ENCODE peak calls at places on chromosomes 16 and 17, in five cellular contexts. B is ELF-1, F is left ventricle myocardium inferior, P is ascending aorta, A is Panc1. O is an unnamed sample.

GRCh38 chr16:14172200-14172805 is 101.2 kb downstream of the MRTFB start:
- DNase-seq in F (no peak), A (no peak), B (no peak), P (no peak), O (no peak)

GRCh38 chr17:36703860-36704266 is 102.5 kb downstream of the MRM1 start:
- DNase-seq in P (no peak), F (peak; percentile 39), B (peak; percentile 86), A (no peak), O (no peak)

GRCh38 chr17:75740215-75740614 is 19.0 kb downstream of the ITGB4 start:
- DNase-seq in A (no peak), P (no peak), B (no peak), F (no peak), O (no peak)

GRCh38 chr17:60065136-60065535 is 13.6 kb downstream of the HEATR6 start:
- DNase-seq in A (no peak), B (no peak), P (no peak), F (no peak), O (no peak)

GRCh38 chr17:38417210-38417951 is 10.9 kb upstream of the ARHGAP23 start:
- DNase-seq in P (no peak), B (no peak), F (no peak), A (no peak), O (no peak)

GRCh38 chr17:59725691-59726090 is 18.2 kb downstream of the VMP1 start:
- DNase-seq in B (no peak), F (no peak), A (no peak), P (no peak), O (no peak)

GRCh38 chr16:1884155-1884760 is 12.3 kb upstream of the MEIOB start:
- DNase-seq in F (no peak), A (no peak), B (no peak), P (no peak), O (no peak)

GRCh38 chr17:64785050-64785449 is 122.9 kb upstream of the SMURF2 start:
- DNase-seq in F (no peak), A (no peak), B (no peak), P (peak; percentile 52), O (no peak)